ENCODE peak calls at places on chromosome 16, in four cellular contexts. F, D, J and R are unnamed samples.

GRCh38 chr16:86833136-86833535 is 254.8 kb downstream of the FOXL1 start:
- DNase-seq in J (no peak), F (no peak), D (no peak), R (no peak)

GRCh38 chr16:29662729-29663019 is 373 bp upstream of the SPN start:
- DNase-seq in J (peak), D (no peak), F (peak), R (no peak)

GRCh38 chr16:89545831-89546574 is 14.5 kb upstream of the RPL13 start:
- DNase-seq in F (no peak), D (peak), J (no peak), R (no peak)

GRCh38 chr16:89557230-89557935 is 3.1 kb upstream of the RPL13 start:
- DNase-seq in J (no peak), D (peak), F (peak), R (peak)

GRCh38 chr16:6643083-6643686 is 689.5 kb upstream of the RBFOX1 start:
- DNase-seq in J (peak), F (peak), D (peak), R (peak)

GRCh38 chr16:910181-910580 is 60.6 kb downstream of the LMF1 start:
- DNase-seq in J (no peak), D (no peak), F (no peak), R (no peak)

GRCh38 chr16:66580605-66581209 is 1.4 kb downstream of the CMTM2 start:
- DNase-seq in D (peak), J (no peak), F (no peak), R (no peak)

GRCh38 chr16:9308300-9309209 is 217.1 kb downstream of the HAPSTR1 start:
- DNase-seq in F (no peak), J (no peak), D (no peak), R (no peak)

GRCh38 chr16:86222541-86222940 is 287.8 kb upstream of the FOXF1 start:
- DNase-seq in F (no peak), D (no peak), J (no peak), R (no peak)

GRCh38 chr16:26394409-26394808 is 672.3 kb upstream of the C16orf82 start:
- DNase-seq in D (no peak), F (no peak), J (no peak), R (no peak)

GRCh38 chr16:58236231-58236690 is 38.4 kb upstream of the CSNK2A2 start:
- DNase-seq in J (no peak), F (peak), D (peak), R (peak)

GRCh38 chr16:89489731-89490385 is 503 bp downstream of the ANKRD11 start:
- DNase-seq in J (no peak), F (no peak), D (no peak), R (no peak)

GRCh38 chr16:65809627-65810026 is 556.9 kb upstream of the CDH5 start:
- DNase-seq in J (no peak), D (no peak), F (peak), R (no peak)

GRCh38 chr16:2852731-2853507 is 5.1 kb downstream of the PRSS22 start:
- DNase-seq in J (no peak), D (no peak), F (peak), R (no peak)

GRCh38 chr16:52383640-52384292 is 163.2 kb downstream of the TOX3 start:
- DNase-seq in J (no peak), D (peak), F (no peak), R (no peak)

GRCh38 chr16:47358816-47359215 is 102.0 kb downstream of the ITFG1 start:
- DNase-seq in D (no peak), F (no peak), J (no peak), R (no peak)

GRCh38 chr16:22843856-22844255 is 29.9 kb downstream of the HS3ST2 start:
- DNase-seq in F (no peak), D (no peak), J (no peak), R (no peak)

GRCh38 chr16:48491517-48491916 is 106.3 kb upstream of the SIAH1 start:
- DNase-seq in J (no peak), D (no peak), F (no peak), R (no peak)
- TF ChIP-seq ETV6 in J (no peak), D (no peak), F (no peak), R (no peak)

GRCh38 chr16:35733971-35734702 is 2274.7 kb downstream of the TP53TG3F start:
- DNase-seq in F (no peak), J (no peak), D (no peak), R (no peak)

GRCh38 chr16:35731341-35732040 is 2272.1 kb downstream of the TP53TG3F start:
- DNase-seq in J (no peak), D (no peak), F (no peak), R (no peak)

GRCh38 chr16:35733278-35733965 is 2274.0 kb downstream of the TP53TG3F start:
- DNase-seq in D (no peak), F (no peak), J (no peak), R (no peak)

GRCh38 chr16:35730251-35730650 is 2270.8 kb downstream of the TP53TG3F start:
- DNase-seq in F (no peak), J (no peak), D (no peak), R (no peak)

DNA sequence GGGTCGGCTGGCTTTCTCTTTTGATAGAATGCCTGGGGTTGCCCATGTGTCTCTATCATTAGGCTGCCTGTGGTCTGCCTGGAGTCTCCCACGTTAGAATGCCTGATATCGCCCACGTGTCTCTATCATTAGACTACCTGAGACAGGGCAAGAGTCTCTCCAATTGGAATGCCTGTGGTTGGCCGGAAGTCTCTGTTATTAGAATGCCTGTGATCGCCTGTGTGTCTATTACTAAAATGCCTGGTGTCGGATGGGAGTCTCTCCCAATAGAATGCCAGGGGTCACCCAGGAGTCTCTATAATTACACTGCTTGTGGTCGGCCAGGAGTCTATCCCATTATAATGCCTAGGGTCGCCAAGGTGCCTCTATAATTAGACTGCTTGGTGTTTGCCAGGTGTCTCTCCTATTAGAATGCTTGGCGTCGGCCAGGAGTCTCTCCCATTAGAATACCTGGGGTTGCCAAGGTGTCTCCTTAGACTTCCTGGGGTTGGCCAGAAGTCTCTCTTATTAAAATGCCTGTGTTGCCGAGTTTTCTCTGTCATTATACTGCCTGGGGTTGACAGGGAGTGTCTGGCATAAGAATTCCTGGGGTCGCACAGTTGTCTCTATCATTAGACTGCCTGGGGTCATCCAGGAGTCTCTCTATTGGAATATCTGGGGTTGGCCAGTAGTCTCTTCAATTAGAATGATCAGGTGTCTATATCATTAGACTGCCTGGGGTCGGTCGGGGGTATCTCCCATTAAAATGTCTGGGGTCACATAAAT is 2272.8 kb downstream of the TP53TG3F start:
- DNase-seq in D (no peak), J (no peak), F (no peak), R (no peak)
- TF ChIP-seq USF2 in D (no peak), J (no peak), F (no peak), R (no peak)

GRCh38 chr16:56462064-56462796 is 10.9 kb downstream of the OGFOD1 start:
- DNase-seq in F (peak), J (no peak), D (no peak), R (no peak)
- TF ChIP-seq NR2C2 in F (peak), J (no peak), D (no peak), R (no peak)

GRCh38 chr16:84267380-84267779 is 27.3 kb upstream of the WFDC1 start:
- DNase-seq in F (no peak), J (no peak), D (no peak), R (no peak)

GRCh38 chr16:84259691-84260090 is 19.9 kb upstream of the KCNG4 start:
- DNase-seq in J (no peak), D (no peak), F (no peak), R (no peak)

GRCh38 chr16:84266451-84266850 is 26.6 kb upstream of the KCNG4 start:
- DNase-seq in F (peak), D (peak), J (peak), R (peak)

GRCh38 chr16:84260766-84261165 is 21.0 kb upstream of the KCNG4 start:
- DNase-seq in D (no peak), J (no peak), F (no peak), R (no peak)

GRCh38 chr16:84262939-84263338 is 23.1 kb upstream of the KCNG4 start:
- DNase-seq in D (no peak), F (no peak), J (no peak), R (no peak)
- TF ChIP-seq ETV6 in D (no peak), F (no peak), J (no peak), R (no peak)

GRCh38 chr16:11361043-11361442 is 15.8 kb downstream of the RMI2 start:
- DNase-seq in F (no peak), D (no peak), J (no peak), R (no peak)

GRCh38 chr16:11359370-11359769 is 14.1 kb downstream of the RMI2 start:
- DNase-seq in J (no peak), F (no peak), D (no peak), R (no peak)

GRCh38 chr16:11363927-11364258 is 18.6 kb downstream of the RMI2 start:
- DNase-seq in F (no peak), D (no peak), J (no peak), R (no peak)

GRCh38 chr16:11360581-11360980 is 15.3 kb downstream of the RMI2 start:
- DNase-seq in D (no peak), J (no peak), F (no peak), R (no peak)

DNA sequence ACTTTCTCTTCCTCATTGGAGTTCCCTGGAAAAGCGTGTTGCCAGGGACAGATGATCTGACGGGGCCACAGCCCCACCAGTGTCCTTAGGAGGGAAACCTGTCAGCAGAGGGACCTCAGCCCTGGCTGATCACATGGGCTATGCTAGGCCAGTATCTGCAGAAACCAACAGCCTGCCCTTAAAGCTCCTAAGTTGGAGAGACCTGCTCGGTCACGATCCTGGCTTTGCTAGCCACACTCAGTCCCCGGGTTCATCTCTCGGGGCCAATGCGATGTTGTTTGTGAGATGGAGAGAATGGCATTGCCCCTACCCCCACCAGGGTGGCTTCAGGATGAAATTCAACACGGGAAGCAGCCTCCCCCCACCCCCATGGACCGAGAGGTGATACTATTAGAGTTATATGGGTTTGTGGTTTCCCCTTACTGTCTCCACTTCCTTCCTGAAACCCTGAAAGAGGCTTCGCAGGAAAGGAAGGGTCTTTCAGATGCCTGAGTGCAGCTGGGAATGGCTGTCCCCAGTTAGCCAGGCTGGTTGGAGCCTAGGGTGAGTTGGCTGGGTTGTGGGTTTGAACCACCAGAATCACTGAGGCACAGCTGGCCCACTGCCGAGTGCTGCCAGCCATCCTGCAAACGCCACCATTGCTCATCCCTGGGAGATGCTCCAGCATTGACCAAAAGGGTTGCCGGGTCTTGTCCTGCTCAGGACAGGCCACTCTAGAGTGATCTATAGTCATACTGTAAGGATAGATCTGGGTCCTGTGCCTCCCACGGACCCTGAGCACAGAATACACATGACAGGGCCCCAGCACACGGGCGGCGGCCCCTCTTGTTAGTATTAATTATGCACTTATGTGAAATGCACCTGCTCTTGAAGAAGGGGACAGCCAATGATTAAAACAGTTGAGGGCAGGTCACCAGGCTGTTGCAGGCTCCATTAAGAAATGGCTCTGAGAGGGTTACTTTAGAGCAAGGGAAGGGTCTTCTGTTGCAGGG is 16.8 kb downstream of the RMI2 start:
- DNase-seq in J (peak), D (no peak), F (no peak), R (no peak)
- TF ChIP-seq USF2 in J (no peak), D (no peak), F (peak), R (no peak)

GRCh38 chr16:80580109-80580832 is 39.5 kb downstream of the DYNLRB2 start:
- DNase-seq in D (no peak), F (no peak), J (peak), R (no peak)
- TF ChIP-seq NR2C2 in D (no peak), F (no peak), J (no peak), R (no peak)

DNA sequence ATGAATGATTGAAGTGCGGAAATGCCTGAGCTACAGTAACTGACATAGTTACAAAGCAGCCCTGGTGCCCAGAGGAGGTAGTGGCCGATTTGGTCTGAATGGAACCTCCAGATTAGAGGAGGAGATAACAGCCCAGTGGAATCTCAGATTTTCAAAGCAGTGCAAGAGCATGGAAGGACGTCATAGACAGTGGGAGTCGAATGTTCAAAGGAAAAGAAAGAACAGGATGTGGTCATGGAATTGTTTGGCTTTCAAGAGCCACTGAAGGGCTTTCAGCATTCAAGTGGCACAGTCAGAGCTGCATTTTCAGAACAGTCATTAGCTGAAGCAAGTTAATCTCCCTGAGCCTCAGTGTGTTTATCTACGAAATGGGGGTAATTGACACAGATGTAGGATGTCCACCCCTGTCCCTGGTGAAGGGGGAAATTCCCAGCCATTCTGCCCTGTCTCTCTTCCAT is 104.6 kb upstream of the CACNG3 start:
- DNase-seq in J (no peak), D (no peak), F (no peak), R (no peak)
- TF ChIP-seq ETV6 in J (no peak), D (no peak), F (no peak), R (no peak)

GRCh38 chr16:57107324-57107922 is 15.0 kb downstream of the CPNE2 start:
- DNase-seq in F (no peak), J (no peak), D (no peak), R (no peak)

GRCh38 chr16:57102888-57103879 is 10.8 kb downstream of the CPNE2 start:
- DNase-seq in F (no peak), D (no peak), J (no peak), R (peak)

GRCh38 chr16:57106767-57107166 is 14.4 kb downstream of the CPNE2 start:
- DNase-seq in D (no peak), F (no peak), J (no peak), R (no peak)

GRCh38 chr16:57108432-57108831 is 16.0 kb downstream of the CPNE2 start:
- DNase-seq in J (no peak), D (no peak), F (no peak), R (no peak)

GRCh38 chr16:57104706-57105105 is 12.3 kb downstream of the CPNE2 start:
- DNase-seq in J (no peak), F (no peak), D (no peak), R (no peak)
- TF ChIP-seq USF2 in J (no peak), F (no peak), D (no peak), R (no peak)

DNA sequence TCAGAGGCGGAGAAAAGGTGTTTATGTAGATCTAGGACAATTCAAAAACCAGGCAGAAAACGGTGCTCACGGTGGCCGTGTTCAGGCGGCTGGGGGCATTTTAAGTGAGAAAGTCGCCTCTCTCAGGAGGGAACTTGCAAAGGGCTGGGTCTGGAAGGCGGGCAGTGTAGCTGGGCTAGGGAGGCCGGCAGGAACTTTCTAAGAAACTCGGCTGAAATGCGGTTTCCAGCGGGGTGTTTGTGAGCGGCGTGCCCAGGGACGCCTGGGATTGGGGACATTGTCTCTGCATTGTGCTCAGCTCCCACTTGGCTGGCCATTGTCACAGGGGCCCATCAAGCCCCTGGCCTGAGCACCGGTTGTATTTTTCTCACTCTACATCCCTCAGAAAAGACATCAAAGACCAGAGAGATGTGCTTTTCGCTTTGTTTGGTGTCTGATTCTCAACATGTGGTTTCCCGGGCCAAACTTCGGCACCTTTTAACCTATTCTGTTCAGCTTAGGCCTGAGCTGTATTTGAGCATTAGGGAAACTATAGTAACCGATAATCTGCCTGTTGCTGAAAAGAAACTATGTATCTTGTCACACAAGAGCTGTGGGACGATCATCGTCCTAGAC is 291.1 kb upstream of the IRX3 start:
- DNase-seq in J (no peak), D (no peak), F (no peak), R (peak)
- TF ChIP-seq NR2C2 in J (no peak), D (no peak), F (no peak), R (no peak)